ENCODE peak calls at places on chromosomes 16 and 17, in ten cellular contexts. E is cerebellum; L is NCI-H510A treated with DMSO at 0.1 percent for 48 hours; V is activated T-helper 1 cell treated with anti-CD3 and anti-CD28 coated beads, Interleukin-12 subunit alpha, Interleukin-12 subunit beta, Interleukin-2, Interleukin-4 antibody, amounts not matched to agents 30 ng/mL and 10 ng/mL and 1 ng/mL, durations not matched to agents 14 hours and 24 hours and 36 hours; J is activated naive CD4-positive, alpha-beta T cell treated with anti-CD3 and anti-CD28 coated beads, Interleukin-2, amount 50 U/mL, for 72 hours; N is EL; R is stimulated activated CD8-positive, alpha-beta memory T cell treated with anti-CD3 and anti-CD28 coated beads, Interleukin-12 subunit alpha, Interleukin-12 subunit beta, amount 100 ng/mL, for 4 hours; F is NCI-H2081; Q is AG04450; O is pancreas. U is an unnamed sample.

GRCh38 chr16:30659507-30660423 is 1.5 kb downstream of the FBRS start:
- DNase-seq in L (no peak), O (peak; percentile 52), N (peak; percentile 29), J (no peak), Q (no peak), R (peak; percentile 39), V (peak; percentile 39), E (no peak), F (no peak), U (peak; percentile 26)

GRCh38 chr16:49608095-49608494 is 234.5 kb downstream of the C16orf78 start:
- DNase-seq in J (no peak), E (no peak), R (no peak), F (no peak), L (peak; percentile 49), O (no peak), V (no peak), Q (no peak), N (no peak), U (no peak)

GRCh38 chr17:78771758-78772382 is 10.2 kb downstream of the CYTH1 start:
- DNase-seq in V (no peak), O (no peak), F (no peak), L (no peak), E (no peak), N (no peak), J (no peak), Q (no peak), R (no peak), U (no peak)

GRCh38 chr17:82392209-82392920 is 20.8 kb downstream of the UTS2R start:
- DNase-seq in O (no peak), J (no peak), V (no peak), N (no peak), E (no peak), F (no peak), R (no peak), L (no peak), Q (no peak), U (no peak)

GRCh38 chr17:48261297-48261880 is 153.8 kb downstream of the SNX11 start:
- DNase-seq in L (peak; percentile 96), V (no peak), R (no peak), E (no peak), Q (no peak), J (no peak), O (no peak), N (peak; percentile 50), F (peak; percentile 53), U (peak; percentile 80)

GRCh38 chr16:57962046-57962445 is 8.9 kb downstream of the CNGB1 start:
- DNase-seq in Q (no peak), N (no peak), O (no peak), R (no peak), J (no peak), F (no peak), L (no peak), E (no peak), V (no peak), U (no peak)

GRCh38 chr16:7333326-7333725 is 681 bp downstream of the RBFOX1 start:
- DNase-seq in N (no peak), R (no peak), O (no peak), L (no peak), V (no peak), F (no peak), E (no peak), J (no peak), Q (no peak), U (no peak)

GRCh38 chr17:80899402-80900268 is 92.0 kb upstream of the CHMP6 start:
- DNase-seq in J (peak; percentile 85), O (peak; percentile 25), L (peak; percentile 93), R (peak; percentile 45), N (peak; percentile 39), V (peak; percentile 72), F (no peak), E (no peak), Q (no peak), U (peak; percentile 69)

GRCh38 chr17:50642722-50643656 is 8.3 kb downstream of the ABCC3 start:
- DNase-seq in O (no peak), E (no peak), F (no peak), N (no peak), R (no peak), V (no peak), J (no peak), Q (no peak), L (no peak), U (no peak)